ENCODE peak calls at places on chromosome 17, in five cellular contexts. Q is A172; E is HS-5; M is CD4-positive, alpha-beta T cell; G is NCI-H1417. C is an unnamed sample.

GRCh38 chr17:82495844-82496528 is 23.5 kb upstream of the FOXK2 start:
- DNase-seq in Q (no peak), M (no peak), G (peak), E (no peak), C (no peak)

GRCh38 chr17:35243459-35244204 is 760 bp downstream of the SLFN5 start:
- DNase-seq in G (no peak), M (peak), Q (peak), E (peak), C (peak)

GRCh38 chr17:6353161-6353560 is 81.8 kb downstream of the AIPL1 start:
- DNase-seq in Q (no peak), E (no peak), G (no peak), M (no peak), C (no peak)

GRCh38 chr17:5364156-5364555 is 55.3 kb downstream of the NUP88 start:
- DNase-seq in E (no peak), G (no peak), M (no peak), Q (no peak), C (no peak)

GRCh38 chr17:81470944-81471803 is 41.4 kb downstream of the ACTG1 start:
- DNase-seq in Q (no peak), G (no peak), M (no peak), E (no peak), C (no peak)

GRCh38 chr17:42276609-42277341 is 584 bp upstream of the STAT5B start:
- DNase-seq in E (no peak), G (peak), Q (peak), M (no peak), C (peak)

GRCh38 chr17:5757306-5757907 is 173.1 kb upstream of the NLRP1 start:
- DNase-seq in G (peak), Q (no peak), E (no peak), M (no peak), C (no peak)

GRCh38 chr17:44961921-44962350 is 6.2 kb downstream of the C1QL1 start:
- DNase-seq in E (no peak), G (no peak), M (no peak), Q (no peak), C (no peak)

GRCh38 chr17:57294629-57295501 is 38.5 kb downstream of the MSI2 start:
- DNase-seq in G (peak), Q (peak), M (no peak), E (no peak), C (no peak)

GRCh38 chr17:78529871-78530670 is 47.1 kb downstream of the DNAH17 start:
- DNase-seq in M (no peak), E (no peak), G (peak), Q (no peak), C (no peak)

GRCh38 chr17:13429201-13429600 is 172.5 kb downstream of the HS3ST3A1 start:
- DNase-seq in M (no peak), G (no peak), Q (peak), E (peak), C (peak)

GRCh38 chr17:34354637-34355036 is 1.6 kb upstream of the CCL13 start:
- DNase-seq in G (no peak), Q (no peak), M (no peak), E (no peak), C (peak)

GRCh38 chr17:72407336-72408121 is 286.7 kb downstream of the SOX9 start:
- DNase-seq in E (peak), Q (peak), G (peak), M (no peak), C (peak)

GRCh38 chr17:16974569-16975265 is 2.8 kb upstream of the TNFRSF13B start:
- DNase-seq in M (no peak), G (peak), E (no peak), Q (no peak), C (no peak)

GRCh38 chr17:48604770-48605329 is at the start of gene HOXB6:
- DNase-seq in E (no peak), G (no peak), M (no peak), Q (peak), C (no peak)

GRCh38 chr17:77516902-77517301 is 376.1 kb downstream of the SEC14L1 start:
- DNase-seq in E (peak), G (no peak), M (no peak), Q (peak), C (peak)

GRCh38 chr17:57834146-57834741 is 15.6 kb downstream of the MRPS23 start:
- DNase-seq in G (peak), M (no peak), Q (peak), E (no peak), C (no peak)

GRCh38 chr17:44257815-44258750 is 9.9 kb downstream of the SLC4A1 start:
- DNase-seq in M (no peak), G (no peak), E (no peak), Q (no peak), C (no peak)

GRCh38 chr17:21419299-21420239 is 43.4 kb downstream of the KCNJ12 start:
- DNase-seq in Q (no peak), G (no peak), M (peak), E (no peak), C (no peak)

GRCh38 chr17:50439008-50439407 is 13.0 kb downstream of the ACSF2 start:
- DNase-seq in E (no peak), G (no peak), Q (no peak), M (no peak), C (no peak)

GRCh38 chr17:6589266-6589946 is 33.1 kb upstream of the PITPNM3 start:
- DNase-seq in Q (no peak), G (no peak), M (no peak), E (no peak), C (no peak)

GRCh38 chr17:28746611-28747045 is 2.8 kb downstream of the TRAF4 start:
- DNase-seq in M (no peak), E (no peak), Q (peak), G (peak), C (no peak)

GRCh38 chr17:39351508-39351907 is 49.9 kb downstream of the FBXL20 start:
- DNase-seq in E (no peak), Q (no peak), M (no peak), G (no peak), C (no peak)

GRCh38 chr17:81254955-81255717 is 16.0 kb downstream of the NDUFAF8 start:
- DNase-seq in Q (peak), E (no peak), G (peak), M (no peak), C (peak)

GRCh38 chr17:73196500-73196899 is 3.6 kb downstream of the COG1 start:
- DNase-seq in E (no peak), Q (no peak), M (no peak), G (peak), C (no peak)

GRCh38 chr17:41959336-41960095 is 7.1 kb upstream of the CNP start:
- DNase-seq in E (no peak), Q (peak), G (no peak), M (no peak), C (no peak)

GRCh38 chr17:16446338-16446983 is 31.1 kb downstream of the TRPV2 start:
- DNase-seq in E (no peak), G (no peak), Q (no peak), M (no peak), C (no peak)

GRCh38 chr17:27247071-27247957 is 46.6 kb upstream of the WSB1 start:
- DNase-seq in G (no peak), Q (no peak), E (no peak), M (no peak), C (no peak)

GRCh38 chr17:36721560-36722120 is 120.3 kb downstream of the MRM1 start:
- DNase-seq in M (no peak), E (no peak), G (peak), Q (no peak), C (no peak)